ENCODE peak calls at places on chromosomes 6 and 20, in six cellular contexts. P, H, M, Y, Q and O are unnamed samples. For H3K4me1, the result is how much of the 10 kb centered on the place peaks cover.

GRCh38 chr6:49264496-49264895 is 198.6 kb downstream of the MMUT start:
- DNase-seq in H (no peak), M (no peak), P (no peak), Q (no peak), Y (no peak), O (no peak)

GRCh38 chr6:112330877-112331260 is 16.3 kb upstream of the RFPL4B start:
- DNase-seq in Q (no peak), H (no peak), P (no peak), Y (no peak), M (no peak), O (no peak)

GRCh38 chr6:44245912-44246662 is 814 bp upstream of the HSP90AB1 start:
- DNase-seq in Q (peak), M (peak), H (peak), Y (peak), P (peak), O (peak)

GRCh38 chr6:37038297-37039198 is 33.1 kb downstream of the FGD2 start:
- DNase-seq in M (peak), Y (no peak), Q (peak), H (peak), P (peak), O (no peak)

GRCh38 chr20:59025511-59025910 is 6.3 kb downstream of the TUBB1 start:
- DNase-seq in M (no peak), P (no peak), Q (no peak), Y (no peak), H (no peak), O (no peak)

GRCh38 chr6:157046776-157047175 is 269.6 kb downstream of the ARID1B start:
- DNase-seq in M (no peak), Q (no peak), H (no peak), P (no peak), Y (no peak), O (no peak)

GRCh38 chr6:40480678-40481077 is 106.5 kb downstream of the LRFN2 start:
- DNase-seq in P (no peak), M (no peak), Q (no peak), Y (no peak), H (no peak), O (no peak)

GRCh38 chr20:51641866-51642265 is 99.3 kb upstream of the NFATC2 start:
- DNase-seq in H (no peak), Q (no peak), M (no peak), P (no peak), Y (no peak), O (no peak)

GRCh38 chr6:137903933-137904821 is 37.1 kb downstream of the TNFAIP3 start:
- DNase-seq in Y (no peak), Q (no peak), M (no peak), H (no peak), P (no peak), O (no peak)

GRCh38 chr20:33002087-33002808 is 2.0 kb downstream of the SUN5 start:
- DNase-seq in H (no peak), P (no peak), M (no peak), Y (no peak), Q (no peak), O (no peak)

GRCh38 chr6:91126876-91127275 is 540.0 kb upstream of the MAP3K7 start:
- DNase-seq in P (no peak), M (no peak), Y (no peak), H (no peak), Q (no peak), O (no peak)

GRCh38 chr6:149897015-149897697 is 757 bp downstream of the RAET1E start:
- DNase-seq in Q (peak), M (peak), H (peak), P (peak), Y (peak), O (no peak)

GRCh38 chr6:2021713-2022125 is 223.7 kb downstream of the GMDS start:
- DNase-seq in Q (peak), Y (no peak), H (peak), M (peak), P (peak), O (no peak)

GRCh38 chr20:47032969-47033578 is 138.4 kb downstream of the EYA2 start:
- DNase-seq in H (no peak), M (no peak), Y (peak), P (no peak), Q (peak), O (no peak)

GRCh38 chr6:16238057-16238657 is at the start of gene GMPR:
- DNase-seq in H (peak), Q (peak), Y (no peak), P (peak), M (peak), O (peak)

GRCh38 chr6:30480536-30481156 is 8.7 kb upstream of the HLA-E start:
- DNase-seq in Y (no peak), M (no peak), Q (no peak), H (no peak), P (no peak), O (no peak)
- H3K4me1 ChIP-seq in Y (under half), M (under half), Q (under half), H (under half), P (under half), O (under half)

GRCh38 chr6:99424761-99425646 is at the start of gene PNISR:
- DNase-seq in Y (peak), H (peak), P (peak), Q (peak), M (peak), O (peak)

GRCh38 chr6:99424022-99424421 is 1.1 kb downstream of the PNISR start:
- DNase-seq in M (no peak), Q (no peak), P (no peak), Y (no peak), H (no peak), O (no peak)

GRCh38 chr6:99427988-99428387 is 2.9 kb upstream of the PNISR start:
- DNase-seq in Y (no peak), Q (no peak), H (no peak), P (no peak), M (no peak), O (no peak)

GRCh38 chr6:99425647-99426453 is 742 bp upstream of the PNISR start:
- DNase-seq in M (peak), Q (peak), Y (peak), P (peak), H (peak), O (peak)

DNA sequence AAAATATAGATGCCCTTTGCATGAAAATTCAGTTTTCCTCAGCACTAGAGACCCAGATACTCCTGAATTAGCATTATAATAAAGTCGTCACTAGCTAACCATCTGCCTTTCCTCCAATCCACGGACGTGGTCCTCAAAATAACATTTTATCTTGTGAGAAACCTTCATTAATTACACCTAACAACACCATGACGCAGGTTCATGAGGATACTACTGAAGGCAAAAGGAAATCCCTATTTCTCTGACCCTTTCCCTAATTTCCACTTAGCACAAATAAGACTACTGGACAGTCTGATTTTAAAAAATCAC is 1.3 kb upstream of the PNISR start:
- DNase-seq in H (no peak), M (no peak), P (no peak), Y (no peak), Q (no peak), O (no peak)
- H3K4me1 ChIP-seq in H (under half), M (under half), P (under half), Y (under half), Q (under half), O (under half)

DNA sequence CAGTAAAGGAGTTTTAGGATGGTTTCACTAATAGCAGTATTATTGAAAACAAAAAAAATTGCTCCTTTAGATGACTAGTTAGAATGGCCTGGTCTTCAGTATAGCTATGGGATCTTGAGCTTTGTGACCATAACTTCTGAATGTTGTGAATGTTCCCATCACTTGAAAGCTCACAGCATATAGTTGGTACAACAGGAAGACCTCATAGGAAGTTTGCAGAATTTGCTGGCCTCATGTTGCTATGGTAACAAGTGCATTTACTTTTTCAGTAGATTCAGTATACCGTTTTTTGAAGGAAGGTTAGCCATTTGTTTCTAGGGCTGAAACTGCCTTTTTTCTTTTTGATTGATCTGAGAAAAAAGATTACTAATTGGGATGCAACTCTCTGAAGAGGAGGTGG is 8.3 kb downstream of the PHF3 start:
- DNase-seq in P (no peak), H (no peak), Q (no peak), M (no peak), Y (no peak), O (no peak)
- H3K4me1 ChIP-seq in P (under half), H (half or more), Q (half or more), M (half or more), Y (under half), O (under half)

DNA sequence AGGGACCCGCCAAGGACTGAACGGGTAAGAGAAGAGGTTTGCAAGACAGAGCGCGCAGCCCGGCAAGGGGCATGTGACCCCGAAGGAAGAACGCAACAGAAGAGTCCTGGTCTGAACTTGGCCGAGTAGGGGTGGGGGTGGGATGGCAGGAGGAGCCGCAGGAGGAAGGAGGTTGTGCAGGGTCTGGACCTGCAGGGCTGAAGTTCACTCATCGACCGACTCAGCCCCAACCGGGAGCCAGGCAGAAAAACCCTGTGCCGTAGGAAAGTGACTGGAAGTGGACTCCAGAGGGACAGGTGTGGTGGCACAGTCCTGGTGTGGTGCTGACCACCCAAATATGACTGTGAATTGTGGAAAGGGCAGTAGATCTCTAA is 15.2 kb downstream of the ADISSP start:
- DNase-seq in M (no peak), Q (no peak), H (no peak), P (no peak), Y (no peak), O (no peak)
- H3K4me1 ChIP-seq in M (under half), Q (under half), H (under half), P (under half), Y (under half), O (under half)

GRCh38 chr6:142844065-142844755 is 100.8 kb downstream of the HIVEP2 start:
- DNase-seq in P (no peak), M (no peak), Q (no peak), H (no peak), Y (no peak), O (no peak)
- H3K4me1 ChIP-seq in P (under half), M (half or more), Q (half or more), H (under half), Y (half or more), O (half or more)